ENCODE peak calls at places on chromosomes 11 and 22, in six cellular contexts. One of them, this sample, is unnamed.

GRCh38 chr11:96037267-96037990 is 113.5 kb upstream of the MTMR2 start:
- DNase-seq in endothelial cell of umbilical vein: no peak
- DNase-seq in neural progenitor cell: no peak
- DNase-seq in mammary epithelial cell: peak; percentile 39
- DNase-seq in GM23248: peak; percentile 90
- DNase-seq in HCT116: no peak
- DNase-seq in this sample: no peak

GRCh38 chr22:20080445-20080775 is 369 bp downstream of the DGCR8 start:
- DNase-seq in mammary epithelial cell: peak; percentile 50
- DNase-seq in HCT116: no peak
- DNase-seq in GM23248: peak; percentile 80
- DNase-seq in neural progenitor cell: peak; percentile 87
- DNase-seq in endothelial cell of umbilical vein: peak; percentile 43
- DNase-seq in this sample: peak; percentile 50

GRCh38 chr22:38028344-38029130 is 28.7 kb upstream of the PICK1 start:
- DNase-seq in neural progenitor cell: no peak
- DNase-seq in GM23248: no peak
- DNase-seq in endothelial cell of umbilical vein: no peak
- DNase-seq in mammary epithelial cell: no peak
- DNase-seq in HCT116: no peak
- DNase-seq in this sample: no peak

GRCh38 chr11:73380321-73380720 is 4.1 kb downstream of the RELT start:
- DNase-seq in GM23248: peak; percentile 38
- DNase-seq in mammary epithelial cell: no peak
- DNase-seq in HCT116: no peak
- DNase-seq in endothelial cell of umbilical vein: no peak
- DNase-seq in neural progenitor cell: no peak
- DNase-seq in this sample: no peak

GRCh38 chr11:65599955-65600246 is 4.3 kb upstream of the KCNK7 start:
- DNase-seq in neural progenitor cell: no peak
- DNase-seq in HCT116: no peak
- DNase-seq in mammary epithelial cell: no peak
- DNase-seq in endothelial cell of umbilical vein: no peak
- DNase-seq in GM23248: no peak
- DNase-seq in this sample: no peak

GRCh38 chr11:96213500-96213899 is 129.5 kb downstream of the MAML2 start:
- DNase-seq in endothelial cell of umbilical vein: peak; percentile 26
- DNase-seq in GM23248: peak; percentile 86
- DNase-seq in neural progenitor cell: no peak
- DNase-seq in mammary epithelial cell: no peak
- DNase-seq in HCT116: no peak
- DNase-seq in this sample: peak; percentile 91

GRCh38 chr22:50276143-50276542 is 6.0 kb upstream of the MAPK11 start:
- DNase-seq in mammary epithelial cell: no peak
- DNase-seq in endothelial cell of umbilical vein: peak; percentile 43
- DNase-seq in GM23248: peak; percentile 66
- DNase-seq in HCT116: no peak
- DNase-seq in neural progenitor cell: no peak
- DNase-seq in this sample: peak; percentile 51

GRCh38 chr11:66467034-66467659 is 442 bp downstream of the PELI3 start:
- DNase-seq in GM23248: peak; percentile 79
- DNase-seq in endothelial cell of umbilical vein: peak; percentile 19
- DNase-seq in neural progenitor cell: peak; percentile 74
- DNase-seq in HCT116: no peak
- DNase-seq in mammary epithelial cell: no peak
- DNase-seq in this sample: no peak

GRCh38 chr11:14189874-14190273 is 169.1 kb downstream of the RRAS2 start:
- DNase-seq in GM23248: peak; percentile 30
- DNase-seq in neural progenitor cell: no peak
- DNase-seq in HCT116: no peak
- DNase-seq in mammary epithelial cell: no peak
- DNase-seq in endothelial cell of umbilical vein: no peak
- DNase-seq in this sample: peak; percentile 81

GRCh38 chr11:60498853-60499252 is 6.3 kb downstream of the MS4A12 start:
- DNase-seq in GM23248: peak; percentile 3
- DNase-seq in neural progenitor cell: no peak
- DNase-seq in endothelial cell of umbilical vein: no peak
- DNase-seq in mammary epithelial cell: peak; percentile 4
- DNase-seq in HCT116: no peak
- DNase-seq in this sample: no peak

GRCh38 chr22:36104988-36105387 is 55.6 kb downstream of the APOL3 start:
- DNase-seq in HCT116: no peak
- DNase-seq in GM23248: peak; percentile 37
- DNase-seq in endothelial cell of umbilical vein: no peak
- DNase-seq in neural progenitor cell: no peak
- DNase-seq in mammary epithelial cell: peak; percentile 41
- DNase-seq in this sample: peak; percentile 33

GRCh38 chr22:29445508-29445907 is 7.1 kb downstream of the RFPL1 start:
- DNase-seq in neural progenitor cell: no peak
- DNase-seq in mammary epithelial cell: no peak
- DNase-seq in HCT116: no peak
- DNase-seq in GM23248: no peak
- DNase-seq in endothelial cell of umbilical vein: no peak
- DNase-seq in this sample: no peak

GRCh38 chr11:35389897-35390462 is 29.4 kb downstream of the SLC1A2 start:
- DNase-seq in mammary epithelial cell: no peak
- DNase-seq in HCT116: no peak
- DNase-seq in neural progenitor cell: no peak
- DNase-seq in GM23248: no peak
- DNase-seq in endothelial cell of umbilical vein: no peak
- DNase-seq in this sample: no peak

GRCh38 chr22:26321469-26321913 is 107.6 kb upstream of the ASPHD2 start:
- DNase-seq in HCT116: no peak
- DNase-seq in endothelial cell of umbilical vein: no peak
- DNase-seq in GM23248: peak; percentile 95
- DNase-seq in mammary epithelial cell: no peak
- DNase-seq in neural progenitor cell: no peak
- DNase-seq in this sample: peak; percentile 87

GRCh38 chr22:46250035-46250782 is at the start of gene CDPF1:
- DNase-seq in endothelial cell of umbilical vein: peak; percentile 87
- DNase-seq in neural progenitor cell: peak; percentile 90
- DNase-seq in mammary epithelial cell: peak; percentile 87
- DNase-seq in GM23248: peak; percentile 93
- DNase-seq in HCT116: peak; percentile 59
- DNase-seq in this sample: peak; percentile 75

GRCh38 chr11:96241351-96241841 is 101.6 kb downstream of the MAML2 start:
- DNase-seq in mammary epithelial cell: no peak
- DNase-seq in GM23248: no peak
- DNase-seq in HCT116: no peak
- DNase-seq in neural progenitor cell: no peak
- DNase-seq in endothelial cell of umbilical vein: no peak
- DNase-seq in this sample: no peak

GRCh38 chr11:45264839-45265515 is 21.2 kb downstream of the SYT13 start:
- DNase-seq in endothelial cell of umbilical vein: peak; percentile 56
- DNase-seq in GM23248: peak; percentile 93
- DNase-seq in neural progenitor cell: no peak
- DNase-seq in HCT116: no peak
- DNase-seq in mammary epithelial cell: peak; percentile 85
- DNase-seq in this sample: peak; percentile 95

GRCh38 chr22:21003782-21004181 is 1.9 kb upstream of the THAP7 start:
- DNase-seq in mammary epithelial cell: no peak
- DNase-seq in GM23248: no peak
- DNase-seq in HCT116: no peak
- DNase-seq in neural progenitor cell: no peak
- DNase-seq in endothelial cell of umbilical vein: no peak
- DNase-seq in this sample: no peak

GRCh38 chr11:124920870-124921609 is 2.0 kb downstream of the HEPN1 start:
- DNase-seq in mammary epithelial cell: peak; percentile 30
- DNase-seq in neural progenitor cell: peak; percentile 85
- DNase-seq in endothelial cell of umbilical vein: peak; percentile 82
- DNase-seq in GM23248: peak; percentile 70
- DNase-seq in HCT116: no peak
- DNase-seq in this sample: peak; percentile 74

GRCh38 chr22:39943366-39943765 is 16.8 kb upstream of the TMA7B start:
- DNase-seq in neural progenitor cell: peak; percentile 61
- DNase-seq in endothelial cell of umbilical vein: no peak
- DNase-seq in GM23248: no peak
- DNase-seq in mammary epithelial cell: no peak
- DNase-seq in HCT116: no peak
- DNase-seq in this sample: no peak

GRCh38 chr22:21447694-21448402 is 19.3 kb upstream of the TMEM191C start:
- DNase-seq in neural progenitor cell: peak; percentile 4
- DNase-seq in endothelial cell of umbilical vein: no peak
- DNase-seq in HCT116: no peak
- DNase-seq in mammary epithelial cell: no peak
- DNase-seq in GM23248: peak; percentile 17
- DNase-seq in this sample: no peak

GRCh38 chr22:44436656-44437492 is 61.2 kb downstream of the RTL6 start:
- DNase-seq in HCT116: no peak
- DNase-seq in mammary epithelial cell: no peak
- DNase-seq in endothelial cell of umbilical vein: no peak
- DNase-seq in GM23248: no peak
- DNase-seq in neural progenitor cell: no peak
- DNase-seq in this sample: no peak

GRCh38 chr11:116078101-116078561 is 573.9 kb upstream of the CADM1 start:
- DNase-seq in neural progenitor cell: peak; percentile 80
- DNase-seq in mammary epithelial cell: no peak
- DNase-seq in GM23248: no peak
- DNase-seq in HCT116: no peak
- DNase-seq in endothelial cell of umbilical vein: no peak
- DNase-seq in this sample: peak; percentile 11

GRCh38 chr11:31092638-31093037 is 276.9 kb downstream of the DCDC1 start:
- DNase-seq in HCT116: no peak
- DNase-seq in endothelial cell of umbilical vein: no peak
- DNase-seq in neural progenitor cell: no peak
- DNase-seq in GM23248: no peak
- DNase-seq in mammary epithelial cell: no peak
- DNase-seq in this sample: no peak

GRCh38 chr11:31089117-31089516 is 280.4 kb downstream of the DCDC1 start:
- DNase-seq in neural progenitor cell: no peak
- DNase-seq in HCT116: no peak
- DNase-seq in endothelial cell of umbilical vein: no peak
- DNase-seq in GM23248: peak; percentile 10
- DNase-seq in mammary epithelial cell: no peak
- DNase-seq in this sample: no peak
- H3K27me3 ChIP-seq in neural progenitor cell: no peaks in the 10 kb centered on the region
- H3K27me3 ChIP-seq in HCT116: no peaks in the 10 kb centered on the region
- H3K27me3 ChIP-seq in endothelial cell of umbilical vein: no peaks in the 10 kb centered on the region
- H3K27me3 ChIP-seq in GM23248: no peaks in the 10 kb centered on the region
- H3K27me3 ChIP-seq in mammary epithelial cell: no peaks in the 10 kb centered on the region
- H3K27me3 ChIP-seq in this sample: no peaks in the 10 kb centered on the region

GRCh38 chr22:42719656-42720262 is 911 bp downstream of the A4GALT start:
- DNase-seq in neural progenitor cell: peak; percentile 36
- DNase-seq in GM23248: no peak
- DNase-seq in mammary epithelial cell: no peak
- DNase-seq in endothelial cell of umbilical vein: no peak
- DNase-seq in HCT116: no peak
- DNase-seq in this sample: no peak
- TF ChIP-seq EZH2 in neural progenitor cell: no peak
- TF ChIP-seq EZH2 in GM23248: no peak
- TF ChIP-seq EZH2 in mammary epithelial cell: peak; percentile 26
- TF ChIP-seq EZH2 in endothelial cell of umbilical vein: no peak
- TF ChIP-seq EZH2 in HCT116: no peak
- TF ChIP-seq EZH2 in this sample: peak; percentile 50

DNA sequence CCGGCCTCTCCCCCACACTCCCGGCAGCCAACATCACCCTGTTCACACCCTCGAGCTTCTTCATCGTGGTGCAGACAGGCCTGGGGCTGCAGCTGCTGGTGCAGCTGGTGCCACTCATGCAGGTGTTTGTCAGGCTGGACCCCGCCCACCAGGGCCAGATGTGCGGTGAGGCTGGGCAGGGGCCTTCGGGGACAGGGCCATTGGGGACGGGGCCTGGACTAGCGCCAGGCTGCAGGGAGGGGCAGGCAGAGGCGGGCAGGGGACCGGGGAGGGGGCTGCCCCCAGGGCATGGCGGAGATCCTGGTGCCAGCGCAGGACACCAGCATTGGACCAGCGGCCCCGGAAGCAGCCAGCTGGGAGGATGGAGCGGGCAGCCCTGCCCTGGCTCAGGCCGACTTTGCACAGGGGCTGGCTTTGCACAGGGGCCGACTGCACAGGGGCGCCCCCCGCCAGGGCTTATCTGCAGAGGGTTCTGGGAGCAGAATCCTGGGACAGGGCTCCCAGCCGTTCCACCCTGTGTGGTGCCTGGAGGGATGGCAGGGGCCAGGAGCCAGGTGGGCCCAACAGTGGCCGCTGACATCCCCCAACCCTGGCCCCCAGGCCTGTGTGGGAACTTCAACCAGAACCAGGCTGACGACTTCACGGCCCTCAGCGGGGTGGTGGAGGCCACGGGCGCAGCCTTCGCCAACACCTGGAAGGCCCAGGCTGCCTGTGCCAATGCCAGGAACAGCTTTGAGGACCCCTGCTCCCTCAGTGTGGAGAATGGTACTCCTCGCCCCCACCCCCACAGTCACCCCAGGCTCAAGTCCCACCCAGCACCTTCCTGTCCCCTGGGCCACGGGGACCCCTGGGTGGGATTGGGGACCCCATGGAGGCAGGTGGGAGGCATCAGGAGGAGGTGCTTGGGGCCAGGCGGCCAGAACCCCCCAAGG is 8.8 kb downstream of the MUC5B start:
- DNase-seq in endothelial cell of umbilical vein: no peak
- DNase-seq in HCT116: no peak
- DNase-seq in neural progenitor cell: no peak
- DNase-seq in GM23248: no peak
- DNase-seq in mammary epithelial cell: no peak
- DNase-seq in this sample: no peak
- H3K27me3 ChIP-seq in endothelial cell of umbilical vein: no peaks in the 10 kb centered on the region
- H3K27me3 ChIP-seq in HCT116: no peaks in the 10 kb centered on the region
- H3K27me3 ChIP-seq in neural progenitor cell: no peaks in the 10 kb centered on the region
- H3K27me3 ChIP-seq in GM23248: no peaks in the 10 kb centered on the region
- H3K27me3 ChIP-seq in mammary epithelial cell: no peaks in the 10 kb centered on the region
- H3K27me3 ChIP-seq in this sample: no peaks in the 10 kb centered on the region

GRCh38 chr11:62068730-62069129 is 55.1 kb upstream of the INCENP start:
- DNase-seq in HCT116: no peak
- DNase-seq in GM23248: no peak
- DNase-seq in neural progenitor cell: no peak
- DNase-seq in mammary epithelial cell: no peak
- DNase-seq in endothelial cell of umbilical vein: no peak
- DNase-seq in this sample: no peak

GRCh38 chr11:62067741-62068140 is 56.1 kb upstream of the INCENP start:
- DNase-seq in neural progenitor cell: no peak
- DNase-seq in GM23248: no peak
- DNase-seq in mammary epithelial cell: no peak
- DNase-seq in endothelial cell of umbilical vein: no peak
- DNase-seq in HCT116: no peak
- DNase-seq in this sample: no peak

GRCh38 chr11:62061356-62062222 is 62.2 kb upstream of the INCENP start:
- DNase-seq in HCT116: no peak
- DNase-seq in endothelial cell of umbilical vein: no peak
- DNase-seq in neural progenitor cell: no peak
- DNase-seq in mammary epithelial cell: peak; percentile 29
- DNase-seq in GM23248: no peak
- DNase-seq in this sample: no peak

GRCh38 chr11:62062223-62062861 is 61.5 kb upstream of the INCENP start:
- DNase-seq in HCT116: no peak
- DNase-seq in neural progenitor cell: no peak
- DNase-seq in mammary epithelial cell: no peak
- DNase-seq in GM23248: no peak
- DNase-seq in endothelial cell of umbilical vein: no peak
- DNase-seq in this sample: no peak

DNA sequence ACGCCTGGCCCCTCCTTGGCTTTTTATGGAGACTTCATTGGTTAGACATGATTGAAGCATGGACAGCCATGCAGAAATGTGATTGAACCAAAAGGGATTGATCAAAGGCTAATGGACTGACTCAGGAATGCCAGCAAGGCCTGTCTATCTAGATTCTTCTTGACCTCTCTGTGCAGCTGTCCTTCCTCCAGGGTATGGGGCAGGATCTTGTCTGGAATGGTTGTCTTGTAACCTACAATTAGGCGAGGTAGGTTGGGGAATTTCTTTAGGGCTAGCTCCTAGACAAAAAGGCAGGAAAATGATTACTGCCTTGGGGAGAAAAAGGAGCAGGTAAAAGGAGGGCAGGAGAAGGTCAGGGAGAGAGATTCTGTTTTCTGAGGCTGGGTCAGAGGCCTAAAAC is 59.6 kb upstream of the INCENP start:
- DNase-seq in HCT116: no peak
- DNase-seq in GM23248: no peak
- DNase-seq in neural progenitor cell: no peak
- DNase-seq in endothelial cell of umbilical vein: no peak
- DNase-seq in mammary epithelial cell: no peak
- DNase-seq in this sample: no peak
- TF ChIP-seq EZH2 in HCT116: no peak
- TF ChIP-seq EZH2 in GM23248: no peak
- TF ChIP-seq EZH2 in neural progenitor cell: no peak
- TF ChIP-seq EZH2 in endothelial cell of umbilical vein: no peak
- TF ChIP-seq EZH2 in mammary epithelial cell: no peak
- TF ChIP-seq EZH2 in this sample: no peak